ENCODE peak calls at places on chromosomes 4 and X, in seven cellular contexts. K is heart right ventricle, N is right atrium auricular region, O is transverse colon, Y is PC-3, S is H1, Z is fibroblast of lung. X is an unnamed sample. For H3K36me3, the result is how much of the 10 kb centered on the place peaks cover.

GRCh38 chrX:2485789-2486345 is 14.9 kb downstream of the DHRSX start:
- DNase-seq in K (no peak), N (no peak), O (no peak), Y (no peak), S (no peak), Z (no peak), X (no peak)

GRCh38 chr4:173014113-173014558 is 154.5 kb upstream of the GALNT7 start:
- DNase-seq in K (peak), N (no peak), O (no peak), Y (peak), S (peak), Z (peak), X (no peak)

GRCh38 chr4:80309301-80310004 is 26.1 kb upstream of the CFAP299 start:
- DNase-seq in K (no peak), N (no peak), O (no peak), Y (peak), S (no peak), Z (peak), X (no peak)

GRCh38 chrX:75963774-75964173 is 178.7 kb upstream of the MAGEE2 start:
- DNase-seq in K (no peak), N (no peak), O (no peak), Y (no peak), S (no peak), Z (no peak), X (no peak)

GRCh38 chr4:53777244-53777984 is 186.1 kb upstream of the LNX1 start:
- DNase-seq in K (no peak), N (no peak), O (no peak), Y (peak), S (no peak), Z (peak), X (no peak)

GRCh38 chrX:13763489-13763888 is 28.9 kb downstream of the OFD1 start:
- DNase-seq in K (peak), N (peak), O (no peak), Y (no peak), S (no peak), Z (peak), X (no peak)

GRCh38 chr4:179398414-179398813 is 1956.2 kb upstream of the AGA start:
- DNase-seq in K (no peak), N (no peak), O (no peak), Y (no peak), S (no peak), Z (peak), X (no peak)

GRCh38 chr4:150577786-150578185 is 4.2 kb upstream of the MAB21L2 start:
- DNase-seq in K (no peak), N (no peak), O (no peak), Y (no peak), S (no peak), Z (no peak), X (no peak)

GRCh38 chrX:8364369-8365141 is 100.1 kb upstream of the VCX3B start:
- DNase-seq in K (no peak), N (no peak), O (no peak), Y (peak), S (peak), Z (no peak), X (no peak)

GRCh38 chrX:120692319-120692718 is 62.5 kb upstream of the C1GALT1C1 start:
- DNase-seq in K (no peak), N (no peak), O (no peak), Y (no peak), S (no peak), Z (no peak), X (no peak)

GRCh38 chr4:72604324-72604723 is 35.3 kb upstream of the ADAMTS3 start:
- DNase-seq in K (no peak), N (no peak), O (no peak), Y (peak), S (no peak), Z (peak), X (no peak)

GRCh38 chr4:151582098-151582497 is 173.1 kb downstream of the FHIP1A start:
- DNase-seq in K (no peak), N (no peak), O (no peak), Y (peak), S (no peak), Z (no peak), X (no peak)

GRCh38 chr4:99234331-99235010 is 15.4 kb upstream of the ADH6 start:
- DNase-seq in K (no peak), N (no peak), O (no peak), Y (no peak), S (no peak), Z (no peak), X (no peak)

GRCh38 chr4:184644553-184645307 is 4.5 kb downstream of the CASP3 start:
- DNase-seq in K (no peak), N (no peak), O (no peak), Y (no peak), S (no peak), Z (no peak), X (no peak)

GRCh38 chr4:11397819-11398610 is 30.7 kb downstream of the HS3ST1 start:
- DNase-seq in K (no peak), N (no peak), O (no peak), Y (no peak), S (no peak), Z (no peak), X (no peak)

GRCh38 chrX:43644124-43644701 is 11.9 kb upstream of the MAOA start:
- DNase-seq in K (no peak), N (no peak), O (no peak), Y (peak), S (no peak), Z (peak), X (no peak)

GRCh38 chrX:69615323-69615722 is 590 bp upstream of the EDA start:
- DNase-seq in K (no peak), N (no peak), O (no peak), Y (no peak), S (peak), Z (no peak), X (no peak)

GRCh38 chr4:141962486-141962885 is 326.1 kb downstream of the IL15 start:
- DNase-seq in K (no peak), N (no peak), O (no peak), Y (no peak), S (no peak), Z (no peak), X (no peak)

GRCh38 chr4:150242820-150243458 is 164.7 kb downstream of the DCLK2 start:
- DNase-seq in K (peak), N (no peak), O (no peak), Y (peak), S (no peak), Z (peak), X (no peak)

GRCh38 chr4:64781737-64782326 is 372.6 kb upstream of the TECRL start:
- DNase-seq in K (no peak), N (no peak), O (no peak), Y (peak), S (no peak), Z (peak), X (peak)

GRCh38 chr4:84582302-84582987 is 482 bp upstream of the CDS1 start:
- DNase-seq in K (peak), N (peak), O (peak), Y (peak), S (peak), Z (peak), X (peak)

GRCh38 chrX:15418707-15419181 is 34.5 kb upstream of the VEGFD start:
- DNase-seq in K (no peak), N (no peak), O (no peak), Y (no peak), S (no peak), Z (no peak), X (no peak)

GRCh38 chrX:12434493-12434892 is 296.2 kb downstream of the FRMPD4 start:
- DNase-seq in K (no peak), N (no peak), O (no peak), Y (no peak), S (no peak), Z (no peak), X (no peak)

GRCh38 chr4:129623233-129623632 is 527.3 kb downstream of the C4orf33 start:
- DNase-seq in K (no peak), N (no peak), O (no peak), Y (no peak), S (no peak), Z (no peak), X (no peak)

GRCh38 chr4:180610317-180610716 is 1632.9 kb upstream of the TENM3 start:
- DNase-seq in K (no peak), N (no peak), O (no peak), Y (peak), S (no peak), Z (no peak), X (no peak)

GRCh38 chrX:103549920-103550319 is 30.6 kb upstream of the RAB40A start:
- DNase-seq in K (no peak), N (no peak), O (no peak), Y (no peak), S (no peak), Z (no peak), X (no peak)

GRCh38 chr4:184529283-184529682 is 54.9 kb upstream of the IRF2 start:
- DNase-seq in K (no peak), N (no peak), O (no peak), Y (peak), S (no peak), Z (no peak), X (no peak)

GRCh38 chrX:130100180-130100579 is 10.1 kb downstream of the ELF4 start:
- DNase-seq in K (peak), N (peak), O (peak), Y (no peak), S (no peak), Z (peak), X (peak)

GRCh38 chr4:87360338-87360935 is 30.6 kb downstream of the HSD17B11 start:
- DNase-seq in K (no peak), N (no peak), O (no peak), Y (no peak), S (no peak), Z (no peak), X (no peak)

GRCh38 chr4:17817027-17817426 is 6.2 kb downstream of the NCAPG start:
- DNase-seq in K (no peak), N (no peak), O (no peak), Y (peak), S (no peak), Z (peak), X (peak)

GRCh38 chrX:142214081-142214480 is 9.0 kb upstream of the MAGEC2 start:
- DNase-seq in K (no peak), N (no peak), O (no peak), Y (no peak), S (no peak), Z (no peak), X (no peak)

GRCh38 chr4:187887886-187888285 is 107.7 kb upstream of the ZFP42 start:
- DNase-seq in K (no peak), N (no peak), O (no peak), Y (no peak), S (no peak), Z (no peak), X (no peak)

GRCh38 chrX:49308604-49309269 is 5.3 kb downstream of the GAGE10 start:
- DNase-seq in K (peak), N (peak), O (no peak), Y (no peak), S (no peak), Z (peak), X (peak)

GRCh38 chr4:82797048-82797590 is 1.5 kb downstream of the SCD5 start:
- DNase-seq in K (no peak), N (peak), O (no peak), Y (no peak), S (no peak), Z (no peak), X (no peak)

GRCh38 chr4:13367244-13367643 is 116.9 kb downstream of the RAB28 start:
- DNase-seq in K (no peak), N (no peak), O (no peak), Y (no peak), S (no peak), Z (no peak), X (no peak)

GRCh38 chrX:14712096-14712495 is 160.8 kb downstream of the FANCB start:
- DNase-seq in K (no peak), N (no peak), O (no peak), Y (peak), S (no peak), Z (no peak), X (no peak)

GRCh38 chrX:1582686-1583437 is 8.5 kb upstream of the AKAP17A start:
- DNase-seq in K (no peak), N (peak), O (no peak), Y (peak), S (peak), Z (no peak), X (no peak)

GRCh38 chr4:1500966-1501753 is 94.9 kb upstream of the NKX1-1 start:
- DNase-seq in K (no peak), N (no peak), O (no peak), Y (no peak), S (no peak), Z (no peak), X (no peak)

GRCh38 chr4:2045518-2045951 is 13.6 kb upstream of the NAT8L start:
- DNase-seq in K (no peak), N (no peak), O (no peak), Y (peak), S (no peak), Z (no peak), X (no peak)

GRCh38 chr4:102554482-102554881 is 53.3 kb downstream of the NFKB1 start:
- DNase-seq in K (peak), N (peak), O (peak), Y (no peak), S (no peak), Z (peak), X (no peak)

GRCh38 chr4:155935389-155935986 is 18.2 kb downstream of the CTSO start:
- DNase-seq in K (no peak), N (no peak), O (no peak), Y (no peak), S (no peak), Z (no peak), X (no peak)
- H3K4me3 ChIP-seq in K (no peak), N (no peak), O (no peak), Y (no peak), S (no peak), Z (no peak), X (no peak)

DNA sequence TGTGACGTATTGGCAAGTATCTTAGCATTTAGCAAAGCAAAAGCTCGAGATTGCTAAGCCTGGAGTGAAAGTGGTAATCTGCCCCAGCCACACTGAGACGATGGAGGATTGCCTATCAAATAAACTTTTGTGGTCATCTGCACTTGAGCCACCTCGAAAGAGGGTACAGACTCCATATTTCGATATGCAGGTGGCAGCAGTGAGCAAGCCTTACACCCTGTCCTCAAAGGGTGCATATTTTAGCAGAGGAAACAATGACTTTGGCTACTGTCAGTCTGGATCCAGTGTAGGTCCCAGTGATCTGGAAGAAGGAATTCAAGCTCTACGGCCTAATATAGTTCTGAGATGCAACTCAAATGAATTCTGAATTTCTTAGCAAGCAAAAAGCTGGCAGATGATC is 153.9 kb downstream of the ATG4A start:
- DNase-seq in K (no peak), N (no peak), O (no peak), Y (peak), S (no peak), Z (no peak), X (no peak)
- TF ChIP-seq CTCF in K (no peak), N (no peak), O (no peak), Y (peak), S (no peak), Z (no peak), X (no peak)

DNA sequence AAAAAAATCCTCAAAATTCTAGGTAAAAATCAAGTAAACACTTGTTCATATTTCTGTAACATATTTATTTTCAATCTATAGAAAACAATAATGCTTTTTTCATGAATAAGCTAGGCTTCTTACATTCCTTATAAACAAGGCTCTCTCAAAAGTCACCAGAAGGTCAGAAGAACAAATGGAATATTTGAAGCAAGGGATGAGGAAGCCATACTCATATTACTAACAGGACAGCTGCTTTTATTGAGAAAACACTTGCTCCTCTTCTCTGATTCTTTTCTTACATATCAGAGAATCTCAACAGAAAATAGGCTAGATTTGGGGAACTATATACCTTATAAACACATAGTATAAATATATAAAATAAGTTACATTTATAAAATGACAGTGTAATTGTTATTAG is 67.9 kb downstream of the METTL14 start:
- DNase-seq in K (no peak), N (no peak), O (no peak), Y (no peak), S (no peak), Z (no peak), X (no peak)
- H3K36me3 ChIP-seq in K (under half), N (under half), O (under half), Y (under half), S (under half), Z (under half), X (under half)

DNA sequence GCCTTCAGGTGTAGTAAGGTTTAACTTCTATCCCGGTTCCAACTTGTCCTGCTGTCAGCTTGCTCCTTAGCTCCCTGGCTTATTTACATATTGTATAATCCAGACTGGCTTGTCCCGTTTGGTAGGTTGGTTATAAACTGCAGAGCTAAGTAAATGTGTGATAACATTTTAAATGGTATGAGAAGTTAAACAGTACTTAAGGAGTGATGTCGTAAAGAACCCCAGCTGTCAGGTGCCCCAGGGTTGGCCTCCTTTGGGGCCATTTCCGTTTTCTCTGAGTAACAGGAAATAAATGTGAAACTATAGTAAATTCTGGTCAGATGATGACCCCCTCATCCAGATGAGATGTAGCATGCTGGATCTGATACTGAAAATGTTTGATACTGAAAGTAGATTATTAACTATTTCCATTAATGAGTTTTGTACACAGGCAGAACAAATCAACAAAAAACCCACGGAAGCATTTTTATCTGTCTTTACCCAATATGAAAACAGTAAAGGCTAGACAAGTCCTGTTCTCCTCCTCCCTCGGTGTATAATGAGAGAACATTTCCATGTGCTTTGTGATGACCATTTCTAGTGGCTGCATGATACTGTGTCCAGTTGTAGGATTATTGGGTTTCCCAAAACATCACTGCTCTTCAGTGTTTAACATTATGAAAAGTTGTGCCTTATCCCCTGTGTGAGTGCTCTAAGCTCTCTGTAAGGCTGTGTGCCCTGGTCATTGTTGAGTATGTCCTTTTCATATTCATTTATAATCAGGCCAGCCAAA is 22.4 kb downstream of the GAB1 start:
- DNase-seq in K (no peak), N (no peak), O (peak), Y (peak), S (no peak), Z (peak), X (peak)
- H3K4me3 ChIP-seq in K (no peak), N (no peak), O (peak), Y (peak), S (no peak), Z (no peak), X (no peak)

DNA sequence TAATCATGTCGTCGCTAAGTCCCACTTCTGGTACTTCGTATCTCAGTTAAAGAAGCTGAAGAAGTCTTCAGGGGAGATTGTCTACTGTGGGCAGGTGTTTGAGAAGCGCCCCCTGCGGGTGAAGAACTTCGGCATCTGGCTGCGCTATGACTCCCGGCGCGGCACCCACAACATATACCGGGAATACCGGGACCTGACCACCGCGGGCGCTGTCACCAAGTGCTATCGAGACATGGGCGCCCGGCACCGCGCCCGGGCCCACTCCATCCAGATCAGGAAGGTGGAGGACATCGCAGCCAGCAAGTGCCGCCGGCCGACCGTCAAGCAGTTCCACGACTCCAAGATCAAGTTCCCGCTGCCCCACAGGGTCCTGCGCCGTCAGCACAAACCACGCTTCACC is 11.3 kb downstream of the PNCK start:
- DNase-seq in K (peak), N (no peak), O (peak), Y (no peak), S (peak), Z (peak), X (peak)
- TF ChIP-seq CTCF in K (peak), N (peak), O (peak), Y (no peak), S (peak), Z (peak), X (no peak)

X was measured in mucosa of descending colon.